ENCODE peak calls at places on chromosomes 3 and 15, in four cellular contexts. H is breast epithelium, L is SK-N-MC, X is transverse colon. Z is an unnamed sample.

GRCh38 chr3:140288575-140288974 is 353.6 kb downstream of the CLSTN2 start:
- DNase-seq in X (no peak), H (no peak), L (no peak), Z (no peak)

GRCh38 chr3:155847993-155848392 is 6.2 kb downstream of the SLC33A1 start:
- DNase-seq in H (no peak), L (no peak), X (no peak), Z (no peak)

GRCh38 chr15:69657626-69658025 is 205.0 kb downstream of the RPLP1 start:
- DNase-seq in L (no peak), X (no peak), H (no peak), Z (no peak)

GRCh38 chr15:63900306-63900705 is 66.6 kb upstream of the HERC1 start:
- DNase-seq in X (no peak), L (no peak), H (no peak), Z (no peak)

GRCh38 chr15:74265046-74265639 is 29.0 kb downstream of the CCDC33 start:
- DNase-seq in X (no peak), H (no peak), L (no peak), Z (no peak)

GRCh38 chr3:181302960-181303359 is 313.4 kb upstream of the DNAJC19 start:
- DNase-seq in L (no peak), X (no peak), H (no peak), Z (no peak)

GRCh38 chr3:192063570-192063969 is 602.6 kb downstream of the PYDC2 start:
- DNase-seq in H (no peak), X (peak), L (no peak), Z (no peak)

GRCh38 chr15:60005352-60006202 is 1.5 kb downstream of the FOXB1 start:
- DNase-seq in H (no peak), L (no peak), X (no peak), Z (no peak)

GRCh38 chr15:77024273-77025065 is 29.5 kb downstream of the PSTPIP1 start:
- DNase-seq in H (peak), X (peak), L (no peak), Z (peak)

GRCh38 chr15:55241895-55242294 is 45.2 kb upstream of the RSL24D1 start:
- DNase-seq in L (no peak), X (no peak), H (no peak), Z (no peak)

GRCh38 chr15:29612701-29613100 is 209.6 kb downstream of the TJP1 start:
- DNase-seq in X (no peak), H (no peak), L (no peak), Z (no peak)

GRCh38 chr3:195209836-195210551 is 61.0 kb downstream of the XXYLT1 start:
- DNase-seq in H (no peak), X (no peak), L (no peak), Z (no peak)

GRCh38 chr3:114659109-114660081 is 365.6 kb downstream of the TIGIT start:
- DNase-seq in H (no peak), X (no peak), L (no peak), Z (no peak)

GRCh38 chr15:96330064-96330449 is 443 bp upstream of the NR2F2 start:
- DNase-seq in L (no peak), H (peak), X (peak), Z (no peak)
- TF ChIP-seq POLR2AphosphoS5 in L (no peak), H (no peak), X (peak), Z (no peak)

GRCh38 chr3:49536875-49537533 is 17.3 kb upstream of the BSN start:
- DNase-seq in X (no peak), H (no peak), L (no peak), Z (no peak)

GRCh38 chr3:49533031-49533430 is 21.2 kb upstream of the BSN start:
- DNase-seq in L (no peak), X (no peak), H (no peak), Z (no peak)

GRCh38 chr3:49535971-49536874 is 18.1 kb upstream of the BSN start:
- DNase-seq in X (no peak), H (no peak), L (no peak), Z (no peak)

GRCh38 chr3:49533786-49534519 is 20.3 kb upstream of the BSN start:
- DNase-seq in L (no peak), X (no peak), H (no peak), Z (no peak)

DNA sequence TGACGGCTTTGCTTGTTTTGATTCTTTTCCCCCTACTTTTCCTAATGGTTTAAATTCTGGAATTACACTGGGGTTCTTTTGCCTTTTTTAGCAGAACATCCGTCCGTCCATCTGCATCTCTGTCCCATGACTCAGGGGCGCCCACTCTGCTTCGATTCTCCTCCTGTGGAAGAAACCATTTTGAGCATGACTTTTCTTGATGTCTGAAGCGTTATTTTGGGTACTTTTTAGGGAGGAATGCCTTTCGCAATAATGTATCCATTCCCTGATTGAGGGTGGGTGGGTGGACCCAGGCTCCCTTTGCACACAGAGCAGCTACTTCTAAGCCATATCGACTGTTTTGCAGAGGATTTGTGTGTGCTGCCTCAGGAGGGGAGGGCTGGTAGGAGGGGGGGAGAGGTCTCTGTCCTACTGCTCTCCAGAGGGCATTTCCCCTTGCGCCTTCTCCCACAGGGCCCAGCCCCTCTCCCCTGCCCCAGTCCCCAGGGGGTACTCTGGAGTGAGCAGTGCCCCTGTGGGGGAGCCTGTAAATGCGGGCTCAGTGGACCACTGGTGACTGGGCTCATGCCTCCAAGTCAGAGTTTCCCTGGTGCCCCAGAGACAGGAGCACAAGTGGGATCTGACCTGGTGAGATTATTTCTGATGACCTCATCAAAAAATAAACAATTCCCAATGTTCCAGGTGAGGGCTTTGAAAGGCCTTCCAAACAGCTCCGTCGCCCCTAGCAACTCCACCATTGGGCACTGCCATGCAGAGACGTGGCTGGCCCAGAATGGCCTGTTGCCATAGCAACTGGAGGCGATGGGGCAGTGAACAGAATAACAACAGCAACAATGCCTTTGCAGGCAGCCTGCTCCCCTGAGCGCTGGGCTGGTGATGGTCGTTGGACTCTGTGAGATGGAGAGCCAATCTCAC is 19.4 kb upstream of the BSN start:
- DNase-seq in X (no peak), L (no peak), H (no peak), Z (no peak)
- TF ChIP-seq POLR2AphosphoS5 in X (no peak), L (no peak), H (no peak), Z (no peak)

DNA sequence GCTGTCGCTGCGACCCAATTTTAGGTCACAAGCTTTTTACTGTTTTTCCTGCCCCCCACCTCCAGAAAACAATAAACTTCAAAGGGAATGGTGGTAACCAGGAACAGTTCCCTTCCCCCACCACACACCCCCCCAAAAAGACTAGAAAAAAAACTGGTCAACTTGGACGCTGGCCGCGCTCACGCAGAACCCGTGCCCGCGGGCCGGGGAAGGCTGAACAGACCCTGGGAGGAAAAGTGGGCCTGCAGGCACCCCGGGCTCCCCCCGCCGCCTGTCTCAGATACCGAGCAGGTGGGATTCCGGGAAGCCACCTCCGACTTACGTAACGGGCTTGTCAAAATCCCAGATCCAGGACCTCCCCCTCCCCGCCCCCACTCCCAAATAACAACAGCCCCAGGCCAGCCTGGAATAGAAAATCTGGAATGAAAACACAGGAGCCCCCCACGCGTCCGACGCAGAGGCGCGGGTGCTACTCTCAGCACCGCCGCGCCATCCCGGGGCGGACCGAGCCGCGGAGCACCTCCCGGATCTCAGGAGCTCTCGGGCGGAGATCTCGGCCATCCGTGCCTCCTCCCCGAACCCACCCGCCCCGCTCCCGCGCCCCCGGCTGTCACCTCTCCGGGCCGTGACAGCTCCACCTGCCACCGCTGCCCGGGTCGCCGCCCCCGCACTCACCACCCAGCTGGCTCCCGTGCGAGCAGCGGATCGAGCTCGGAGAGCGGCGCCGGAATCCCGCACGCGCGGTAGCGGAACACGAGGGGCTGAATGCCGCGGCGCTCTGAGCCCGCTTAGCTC is 561 bp downstream of the DENND4A start:
- DNase-seq in X (peak), H (peak), L (no peak), Z (peak)
- TF ChIP-seq POLR2AphosphoS5 in X (no peak), H (peak), L (no peak), Z (no peak)

GRCh38 chr3:169266351-169266750 is 397.2 kb downstream of the MECOM start:
- DNase-seq in H (no peak), L (no peak), X (no peak), Z (no peak)

GRCh38 chr3:169268942-169269460 is 394.5 kb downstream of the MECOM start:
- DNase-seq in L (no peak), H (no peak), X (no peak), Z (no peak)

GRCh38 chr3:169264711-169265110 is 398.8 kb downstream of the MECOM start:
- DNase-seq in H (no peak), L (peak), X (peak), Z (no peak)

GRCh38 chr3:169268286-169268776 is 395.2 kb downstream of the MECOM start:
- DNase-seq in H (no peak), X (no peak), L (no peak), Z (no peak)

GRCh38 chr3:169266986-169267385 is 396.5 kb downstream of the MECOM start:
- DNase-seq in X (no peak), H (no peak), L (no peak), Z (no peak)
- TF ChIP-seq POLR2AphosphoS5 in X (no peak), H (no peak), L (no peak), Z (no peak)

DNA sequence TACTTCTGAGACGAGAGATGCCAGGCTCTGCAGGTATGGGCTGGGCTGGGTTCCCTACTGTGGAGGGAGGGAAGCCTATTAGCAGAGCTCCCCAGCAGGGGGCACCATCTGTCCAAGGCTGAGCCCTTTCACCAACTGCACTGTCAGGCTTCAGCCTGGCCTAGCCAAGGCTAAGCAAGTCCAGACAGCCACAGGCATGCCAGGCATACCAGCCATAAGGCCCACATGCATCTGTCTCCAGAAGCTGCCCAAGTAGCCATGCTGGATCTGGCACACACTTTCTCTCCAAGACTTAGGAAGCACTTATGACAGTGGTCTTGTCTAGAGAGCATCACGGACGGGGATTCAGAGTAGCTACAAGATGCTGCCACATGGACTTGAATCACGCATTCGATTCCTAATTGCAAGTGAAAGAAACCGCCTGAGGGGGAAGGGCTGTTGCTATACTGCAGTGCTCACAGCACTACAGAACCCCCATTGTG is 28.3 kb downstream of the RUVBL1 start:
- DNase-seq in L (no peak), X (peak), H (peak), Z (peak)
- TF ChIP-seq POLR2AphosphoS5 in L (no peak), X (no peak), H (no peak), Z (no peak)

DNA sequence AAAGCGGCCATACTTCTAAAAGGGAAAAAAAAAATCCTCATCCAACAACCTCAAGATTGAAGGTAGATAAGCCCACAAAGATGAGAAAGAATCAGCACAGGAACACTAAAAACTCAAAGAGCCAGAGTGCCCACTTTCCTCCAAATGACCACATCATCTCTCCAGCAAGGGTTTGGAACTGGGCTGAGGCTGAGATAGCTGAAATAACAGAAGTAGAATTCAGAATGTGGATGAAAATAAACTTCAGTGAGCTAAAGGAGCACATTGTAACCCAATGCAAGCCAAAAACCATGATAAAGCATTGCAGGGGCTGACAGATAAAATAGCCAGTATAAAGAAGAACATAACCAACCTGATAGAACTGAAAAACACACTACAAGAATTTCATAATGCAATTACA is 158.7 kb upstream of the UBE2E2 start:
- DNase-seq in H (no peak), L (no peak), X (no peak), Z (no peak)
- TF ChIP-seq POLR2AphosphoS5 in H (no peak), L (no peak), X (no peak), Z (no peak)

GRCh38 chr15:22799902-22800301 is 13.5 kb downstream of the NIPA1 start:
- DNase-seq in L (no peak), H (no peak), X (no peak), Z (no peak)
- TF ChIP-seq POLR2AphosphoS5 in L (no peak), H (no peak), X (no peak), Z (no peak)

GRCh38 chr3:24487325-24488242 is 7.1 kb downstream of the THRB start:
- DNase-seq in H (no peak), L (no peak), X (no peak), Z (no peak)

GRCh38 chr3:24493951-24494615 is 567 bp downstream of the THRB start:
- DNase-seq in H (peak), X (peak), L (no peak), Z (no peak)

GRCh38 chr3:24492971-24493551 is 1.6 kb downstream of the THRB start:
- DNase-seq in H (no peak), X (no peak), L (no peak), Z (no peak)

GRCh38 chr3:24494616-24495333 is at the start of gene THRB:
- DNase-seq in X (peak), H (peak), L (no peak), Z (peak)

GRCh38 chr3:24490151-24490550 is 4.5 kb downstream of the THRB start:
- DNase-seq in L (no peak), X (no peak), H (no peak), Z (no peak)
- TF ChIP-seq POLR2AphosphoS5 in L (no peak), X (no peak), H (no peak), Z (no peak)

GRCh38 chr3:141498592-141499223 is 11.9 kb downstream of the RASA2 start:
- DNase-seq in H (no peak), X (peak), L (no peak), Z (no peak)
- TF ChIP-seq POLR2AphosphoS5 in H (no peak), X (no peak), L (no peak), Z (no peak)

Z was measured in GM12891.